ENCODE peak calls at places on chromosomes 5 and 9, in four cellular contexts. Q is Peyer's patch, E is tibial artery, J is transverse colon. O is an unnamed sample.

GRCh38 chr9:112086627-112087026 is 88.5 kb downstream of the SUSD1 start:
- DNase-seq in Q (no peak), J (no peak), E (no peak), O (no peak)

GRCh38 chr5:117740268-117740667 is 1165.6 kb upstream of the SEMA6A start:
- DNase-seq in Q (no peak), J (no peak), E (no peak), O (no peak)

GRCh38 chr5:115583474-115583873 is 18.8 kb downstream of the TICAM2 start:
- DNase-seq in J (no peak), Q (no peak), E (no peak), O (no peak)

GRCh38 chr5:171630047-171630669 is 155.5 kb upstream of the SMIM23 start:
- DNase-seq in Q (no peak), J (peak; percentile 30), E (no peak), O (no peak)

GRCh38 chr5:61768692-61769281 is 436.7 kb downstream of the ZSWIM6 start:
- DNase-seq in Q (no peak), E (no peak), J (peak; percentile 9), O (no peak)

GRCh38 chr5:39783756-39784421 is 359.1 kb upstream of the DAB2 start:
- DNase-seq in J (no peak), E (no peak), Q (no peak), O (no peak)

GRCh38 chr9:98057095-98057799 is 715 bp downstream of the NANS start:
- DNase-seq in E (no peak), Q (no peak), J (no peak), O (no peak)

GRCh38 chr5:168796840-168797548 is 217.8 kb upstream of the PANK3 start:
- DNase-seq in E (no peak), Q (no peak), J (no peak), O (no peak)

GRCh38 chr9:91746904-91747303 is 203.1 kb downstream of the ROR2 start:
- DNase-seq in E (no peak), J (no peak), Q (no peak), O (no peak)

GRCh38 chr5:115818821-115819220 is 2.4 kb upstream of the CDO1 start:
- DNase-seq in E (no peak), Q (no peak), J (no peak), O (no peak)

GRCh38 chr5:168772466-168772961 is 193.3 kb upstream of the PANK3 start:
- DNase-seq in J (no peak), E (no peak), Q (no peak), O (no peak)

GRCh38 chr9:126223798-126224531 is 102.7 kb upstream of the MVB12B start:
- DNase-seq in Q (no peak), E (no peak), J (no peak), O (no peak)

GRCh38 chr5:139960723-139961383 is 82.2 kb downstream of the NRG2 start:
- DNase-seq in Q (no peak), J (no peak), E (no peak), O (no peak)

GRCh38 chr5:166865206-166865605 is 1426.2 kb upstream of the WWC1 start:
- DNase-seq in J (no peak), Q (no peak), E (no peak), O (no peak)

GRCh38 chr5:107893642-107894041 is 222.9 kb upstream of the EFNA5 start:
- DNase-seq in Q (no peak), E (no peak), J (no peak), O (no peak)

GRCh38 chr9:37144762-37145161 is 24.4 kb downstream of the ZCCHC7 start:
- DNase-seq in J (no peak), Q (no peak), E (no peak), O (no peak)

GRCh38 chr9:129884220-129885017 is 49.2 kb downstream of the USP20 start:
- DNase-seq in J (peak; percentile 96), E (peak; percentile 94), Q (peak; percentile 94), O (peak; percentile 59)

GRCh38 chr9:21119093-21119770 is 22.4 kb downstream of the IFNW1 start:
- DNase-seq in E (no peak), Q (no peak), J (no peak), O (no peak)

GRCh38 chr9:80320916-80321315 is 749.2 kb downstream of the TLE4 start:
- DNase-seq in Q (no peak), J (no peak), E (no peak), O (no peak)

GRCh38 chr9:8384126-8384525 is 584.5 kb upstream of the DMAC1 start:
- DNase-seq in E (no peak), J (no peak), Q (no peak), O (no peak)

GRCh38 chr9:4984171-4984570 is 901 bp upstream of the JAK2 start:
- DNase-seq in E (no peak), J (no peak), Q (no peak), O (no peak)

GRCh38 chr9:121278535-121279169 is 10.7 kb downstream of the GSN start:
- DNase-seq in J (peak; percentile 67), Q (no peak), E (peak; percentile 88), O (peak; percentile 50)

GRCh38 chr9:80294955-80295354 is 723.2 kb downstream of the TLE4 start:
- DNase-seq in E (no peak), Q (no peak), J (no peak), O (no peak)

DNA sequence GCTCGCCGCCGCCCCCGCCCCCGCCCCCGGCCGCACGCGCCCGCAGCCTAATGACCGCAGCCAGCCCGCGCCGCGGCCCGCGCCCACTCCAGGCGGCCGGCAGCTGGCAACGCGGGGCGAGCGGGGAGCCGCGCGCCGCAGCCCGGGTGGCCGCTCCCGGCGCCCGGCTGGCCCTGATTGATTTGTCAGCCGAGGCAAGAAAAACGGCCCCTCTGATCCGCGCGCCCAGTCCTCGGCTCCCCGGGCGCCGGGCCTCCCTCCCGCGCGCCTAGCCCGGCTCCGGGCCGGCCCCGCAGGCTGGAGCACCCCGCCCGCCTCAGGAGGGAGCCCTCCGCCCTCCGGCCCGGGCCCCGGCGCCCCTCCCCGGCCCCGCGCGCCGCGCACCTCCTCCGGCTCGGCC is 11.9 kb upstream of the LHX2 start:
- DNase-seq in Q (no peak), E (no peak), J (no peak), O (no peak)
- H3K4me3 ChIP-seq in Q (peak overlapping the region; percentile 38), E (peak overlapping the region; percentile 24), J (no peak overlapping the region), O (no peak overlapping the region)

DNA sequence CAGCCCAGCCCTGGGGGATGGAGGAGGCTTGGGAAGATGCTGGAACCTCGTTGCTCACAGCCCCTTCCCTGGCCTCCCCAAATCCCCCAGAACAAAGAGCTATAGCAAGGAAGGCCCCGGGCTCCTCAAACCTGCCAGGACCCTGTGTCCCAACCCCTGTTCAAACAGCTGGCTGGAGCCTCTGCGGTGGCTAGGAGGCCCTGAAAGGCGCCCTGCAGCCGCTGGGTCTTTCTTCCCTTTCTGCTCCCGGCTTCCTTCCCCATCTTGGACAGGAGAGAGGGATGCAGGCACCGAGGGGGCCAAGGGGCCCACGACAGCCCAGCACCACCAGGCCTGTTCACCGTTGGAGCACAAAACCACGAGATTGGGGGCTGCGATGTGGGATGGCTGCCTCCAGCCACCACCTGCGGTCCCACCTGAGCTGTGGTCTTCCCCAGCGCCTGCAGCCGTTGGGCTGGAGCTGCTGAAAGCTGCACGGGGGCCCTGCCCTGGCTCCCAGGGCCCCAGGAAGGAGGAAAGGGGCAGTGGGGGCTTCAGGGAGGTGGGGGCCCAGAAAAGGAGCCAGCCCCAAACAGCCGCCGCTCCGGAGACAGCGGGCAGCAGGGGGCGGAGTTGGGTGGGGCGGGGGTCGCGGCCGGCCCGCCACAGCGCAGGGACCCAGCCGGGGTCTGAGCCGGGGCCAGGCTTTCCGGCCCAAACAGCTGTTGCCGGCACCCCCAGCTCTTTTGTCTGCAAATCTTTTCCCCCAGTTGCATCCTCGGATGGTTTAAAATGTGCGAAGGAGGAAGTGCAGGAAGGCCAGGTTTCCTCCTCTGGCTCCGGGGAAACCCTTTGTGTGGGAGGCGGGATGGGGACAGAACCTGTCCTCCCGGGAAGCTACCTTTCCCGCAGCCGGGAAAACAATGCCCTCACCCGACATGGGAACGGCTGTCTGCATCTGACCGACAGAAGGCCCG is 16.1 kb downstream of the NOTCH1 start:
- DNase-seq in E (no peak), J (no peak), Q (no peak), O (no peak)
- H3K4me1 ChIP-seq in E (peaks cover 92% of the 10 kb centered on the region), J (peaks cover 95% of the 10 kb centered on the region), Q (peaks cover 96% of the 10 kb centered on the region), O (peaks cover 13% of the 10 kb centered on the region)

GRCh38 chr9:100322954-100323536 is 29.7 kb downstream of the TEX10 start:
- DNase-seq in J (no peak), E (no peak), Q (no peak), O (no peak)

GRCh38 chr9:100324594-100325200 is 28.0 kb downstream of the TEX10 start:
- DNase-seq in Q (no peak), J (no peak), E (no peak), O (no peak)
- TF ChIP-seq CTCF in Q (peak; percentile 28), J (peak; percentile 44), E (peak; percentile 8), O (peak; percentile 45)

GRCh38 chr9:99059074-99059894 is 45.6 kb upstream of the TGFBR1 start:
- DNase-seq in J (peak; percentile 23), E (no peak), Q (no peak), O (no peak)
- H3K4me3 ChIP-seq in J (no peak overlapping the region), E (no peak overlapping the region), Q (no peak overlapping the region), O (no peak overlapping the region)

DNA sequence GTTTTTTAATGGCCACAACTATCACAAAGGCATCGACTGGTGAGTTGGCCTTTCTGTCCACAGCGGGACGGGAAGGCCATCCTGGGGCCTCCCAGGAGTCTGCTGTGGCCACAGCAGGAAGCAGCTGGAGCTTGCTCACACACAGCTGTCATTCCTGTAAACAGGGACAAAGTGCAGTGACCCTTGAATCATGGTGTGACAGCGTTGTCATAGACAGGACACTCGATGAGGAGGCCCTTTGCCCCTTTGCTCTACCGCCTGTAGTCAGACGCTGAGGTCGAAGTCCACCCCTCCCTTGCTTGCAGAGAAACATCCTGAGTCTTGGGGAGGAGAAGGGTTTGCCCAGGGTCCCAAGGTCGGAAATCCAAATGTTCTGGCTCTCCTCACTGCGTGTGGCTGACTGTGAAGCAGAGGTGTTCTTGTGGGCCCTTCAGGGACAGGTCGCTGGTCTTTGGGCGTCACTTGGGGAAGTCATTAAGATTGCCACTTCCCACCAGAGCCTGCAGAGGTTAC is 35.1 kb downstream of the NDST1 start:
- DNase-seq in J (peak; percentile 86), E (no peak), Q (peak; percentile 92), O (no peak)
- H3K4me1 ChIP-seq in J (peaks cover 9% of the 10 kb centered on the region), E (peaks cover 52% of the 10 kb centered on the region), Q (peaks cover 38% of the 10 kb centered on the region), O (peaks cover 13% of the 10 kb centered on the region)

DNA sequence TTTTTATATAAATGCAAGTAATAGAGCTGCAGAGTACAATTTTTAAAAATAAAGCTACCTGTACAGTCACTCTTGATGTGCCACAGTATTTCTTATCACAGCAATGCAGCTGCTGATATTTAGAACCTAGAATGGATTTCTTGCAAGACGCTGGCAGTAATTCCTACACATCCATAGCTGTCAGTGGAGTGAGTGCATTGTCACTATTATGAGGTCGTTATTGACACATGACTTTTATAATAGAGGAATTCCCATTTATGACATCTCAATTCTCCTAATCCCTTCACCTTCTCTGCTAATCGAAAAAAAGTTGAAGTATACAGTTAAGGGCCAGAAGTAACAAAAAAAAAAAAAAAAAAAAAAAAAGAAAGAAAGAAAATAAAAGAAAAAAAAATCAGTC is 477.8 kb downstream of the TAF11L14 start:
- DNase-seq in Q (no peak), E (no peak), J (no peak), O (no peak)
- TF ChIP-seq CTCF in Q (no peak), E (no peak), J (no peak), O (no peak)